ENCODE peak calls at places on chromosomes 13 and 19, in six cellular contexts. D, K, L, E, I and A are unnamed samples.

GRCh38 chr13:94660695-94661324 is 51.5 kb downstream of the SOX21 start:
- DNase-seq in K (no peak), E (no peak), L (peak; percentile 64), I (no peak), D (peak; percentile 49), A (no peak)

GRCh38 chr19:13953021-13953531 is 767 bp downstream of the DCAF15 start:
- DNase-seq in L (peak; percentile 48), I (no peak), E (no peak), D (peak; percentile 65), K (no peak), A (no peak)

GRCh38 chr19:38277969-38278680 is 13.8 kb downstream of the SPINT2 start:
- DNase-seq in L (no peak), E (no peak), D (peak; percentile 73), I (no peak), K (peak; percentile 95), A (no peak)

GRCh38 chr13:31020996-31021395 is 88.5 kb downstream of the TEX26 start:
- DNase-seq in D (peak; percentile 27), E (no peak), L (no peak), I (no peak), K (no peak), A (no peak)

GRCh38 chr19:51735759-51736449 is 12.1 kb upstream of the HAS1 start:
- DNase-seq in I (no peak), L (no peak), E (no peak), D (no peak), K (peak; percentile 84), A (no peak)

GRCh38 chr19:17341845-17342244 is 4.5 kb downstream of the GTPBP3 start:
- DNase-seq in D (no peak), L (no peak), I (no peak), E (no peak), K (no peak), A (no peak)

GRCh38 chr19:5189318-5189607 is 151.3 kb downstream of the PTPRS start:
- DNase-seq in E (no peak), I (no peak), D (no peak), K (no peak), L (peak; percentile 73), A (no peak)

GRCh38 chr19:6126335-6126974 is 9.0 kb upstream of the ACSBG2 start:
- DNase-seq in K (no peak), D (peak; percentile 61), L (peak; percentile 73), E (no peak), I (no peak), A (peak; percentile 48)

GRCh38 chr13:27186295-27186694 is 14.7 kb upstream of the USP12 start:
- DNase-seq in K (no peak), E (no peak), D (no peak), L (peak; percentile 67), I (no peak), A (no peak)

GRCh38 chr19:36090930-36091695 is 19.8 kb upstream of the OVOL3 start:
- DNase-seq in L (no peak), K (no peak), E (peak; percentile 35), I (no peak), D (no peak), A (no peak)

GRCh38 chr13:95176611-95177259 is 124.5 kb downstream of the ABCC4 start:
- DNase-seq in E (no peak), D (peak; percentile 97), I (no peak), K (no peak), L (no peak), A (no peak)

GRCh38 chr13:24254151-24254810 is 55.1 kb upstream of the C1QTNF9 start:
- DNase-seq in D (no peak), I (no peak), E (no peak), K (no peak), L (no peak), A (no peak)

GRCh38 chr19:51572908-51573307 is 1.8 kb downstream of the ZNF175 start:
- DNase-seq in L (no peak), I (no peak), E (no peak), D (peak; percentile 18), K (no peak), A (no peak)

GRCh38 chr19:3986260-3987041 is 1.2 kb upstream of the EEF2 start:
- DNase-seq in I (no peak), L (peak; percentile 78), K (no peak), D (peak; percentile 76), E (no peak), A (peak; percentile 81)

GRCh38 chr19:18700501-18701249 is 17.2 kb downstream of the CRTC1 start:
- DNase-seq in K (peak; percentile 85), L (peak; percentile 98), E (peak; percentile 77), D (peak; percentile 79), I (peak; percentile 47), A (peak; percentile 71)

GRCh38 chr19:16888629-16889371 is at the start of gene F2RL3:
- DNase-seq in K (no peak), I (no peak), D (no peak), L (no peak), E (no peak), A (no peak)

GRCh38 chr19:42961119-42961518 is 24.1 kb upstream of the PSG7 start:
- DNase-seq in K (no peak), D (no peak), I (no peak), L (no peak), E (no peak), A (no peak)

GRCh38 chr19:2187164-2187563 is 23.4 kb downstream of the DOT1L start:
- DNase-seq in I (no peak), D (no peak), K (no peak), E (no peak), L (no peak), A (no peak)

GRCh38 chr13:51444922-51445321 is 7.9 kb downstream of the INTS6 start:
- DNase-seq in D (peak; percentile 43), I (no peak), K (no peak), L (peak; percentile 56), E (no peak), A (no peak)

GRCh38 chr13:33312150-33312908 is 26.8 kb upstream of the STARD13 start:
- DNase-seq in I (no peak), K (no peak), D (peak; percentile 36), L (no peak), E (no peak), A (no peak)

GRCh38 chr13:75101997-75102720 is 379.8 kb downstream of the TBC1D4 start:
- DNase-seq in K (no peak), E (peak; percentile 20), I (no peak), D (peak; percentile 18), L (peak; percentile 12), A (no peak)

GRCh38 chr13:41456768-41457588 is at the start of gene RGCC:
- DNase-seq in D (peak; percentile 77), L (peak; percentile 76), I (peak; percentile 97), K (peak; percentile 94), E (peak; percentile 77), A (no peak)

GRCh38 chr13:99339736-99340392 is 32.7 kb upstream of the GPR183 start:
- DNase-seq in I (no peak), L (no peak), D (no peak), K (no peak), E (peak; percentile 30), A (no peak)

GRCh38 chr13:40076765-40077362 is 421.4 kb downstream of the COG6 start:
- DNase-seq in K (no peak), I (no peak), L (no peak), D (no peak), E (no peak), A (no peak)

GRCh38 chr19:46466536-46467199 is 4.7 kb downstream of the PNMA8A start:
- DNase-seq in E (no peak), K (peak; percentile 81), I (no peak), L (no peak), D (peak; percentile 76), A (no peak)

GRCh38 chr13:44884076-44884729 is 105.1 kb downstream of the NUFIP1 start:
- DNase-seq in K (peak; percentile 59), I (no peak), L (no peak), E (no peak), D (peak; percentile 63), A (no peak)